ENCODE peak calls at places on chromosomes 16 and 17, in seven cellular contexts. One of them, this sample, is unnamed.

GRCh38 chr17:5545051-5545987 is 39.0 kb downstream of the NLRP1 start:
- DNase-seq in stimulated activated CD8-positive, alpha-beta memory T cell treated with anti-CD3 and anti-CD28 coated beads, Interleukin-15, amount 100 ng/mL, for 24 hours: no peak
- DNase-seq in left ventricle myocardium superior: no peak
- DNase-seq in germinal center: no peak
- DNase-seq in epithelial cell of esophagus: no peak
- DNase-seq in SK-MEL-5: no peak
- DNase-seq in T-helper 9 cell: no peak
- DNase-seq in this sample: no peak

GRCh38 chr17:60534010-60534555 is 8.0 kb upstream of the APPBP2 start:
- DNase-seq in epithelial cell of esophagus: no peak
- DNase-seq in left ventricle myocardium superior: no peak
- DNase-seq in germinal center: no peak
- DNase-seq in stimulated activated CD8-positive, alpha-beta memory T cell treated with anti-CD3 and anti-CD28 coated beads, Interleukin-15, amount 100 ng/mL, for 24 hours: no peak
- DNase-seq in SK-MEL-5: no peak
- DNase-seq in T-helper 9 cell: no peak
- DNase-seq in this sample: no peak

GRCh38 chr17:68981288-68981687 is 26.1 kb upstream of the ABCA8 start:
- DNase-seq in T-helper 9 cell: no peak
- DNase-seq in germinal center: no peak
- DNase-seq in left ventricle myocardium superior: no peak
- DNase-seq in stimulated activated CD8-positive, alpha-beta memory T cell treated with anti-CD3 and anti-CD28 coated beads, Interleukin-15, amount 100 ng/mL, for 24 hours: no peak
- DNase-seq in SK-MEL-5: peak
- DNase-seq in epithelial cell of esophagus: no peak
- DNase-seq in this sample: no peak

GRCh38 chr17:50779747-50780363 is 12.5 kb upstream of the ANKRD40CL start:
- DNase-seq in left ventricle myocardium superior: no peak
- DNase-seq in stimulated activated CD8-positive, alpha-beta memory T cell treated with anti-CD3 and anti-CD28 coated beads, Interleukin-15, amount 100 ng/mL, for 24 hours: no peak
- DNase-seq in epithelial cell of esophagus: no peak
- DNase-seq in T-helper 9 cell: peak
- DNase-seq in SK-MEL-5: no peak
- DNase-seq in germinal center: no peak
- DNase-seq in this sample: no peak

GRCh38 chr17:1612400-1612799 is 16.2 kb downstream of the SLC43A2 start:
- DNase-seq in left ventricle myocardium superior: no peak
- DNase-seq in SK-MEL-5: no peak
- DNase-seq in epithelial cell of esophagus: no peak
- DNase-seq in stimulated activated CD8-positive, alpha-beta memory T cell treated with anti-CD3 and anti-CD28 coated beads, Interleukin-15, amount 100 ng/mL, for 24 hours: no peak
- DNase-seq in germinal center: no peak
- DNase-seq in T-helper 9 cell: no peak
- DNase-seq in this sample: no peak

GRCh38 chr16:8262299-8262698 is 328.0 kb downstream of the TMEM114 start:
- DNase-seq in stimulated activated CD8-positive, alpha-beta memory T cell treated with anti-CD3 and anti-CD28 coated beads, Interleukin-15, amount 100 ng/mL, for 24 hours: no peak
- DNase-seq in germinal center: no peak
- DNase-seq in SK-MEL-5: no peak
- DNase-seq in T-helper 9 cell: no peak
- DNase-seq in left ventricle myocardium superior: no peak
- DNase-seq in epithelial cell of esophagus: no peak
- DNase-seq in this sample: no peak

GRCh38 chr17:81090361-81091133 is 55.6 kb downstream of the BAIAP2 start:
- DNase-seq in SK-MEL-5: peak
- DNase-seq in left ventricle myocardium superior: peak
- DNase-seq in stimulated activated CD8-positive, alpha-beta memory T cell treated with anti-CD3 and anti-CD28 coated beads, Interleukin-15, amount 100 ng/mL, for 24 hours: no peak
- DNase-seq in epithelial cell of esophagus: peak
- DNase-seq in germinal center: peak
- DNase-seq in T-helper 9 cell: peak
- DNase-seq in this sample: peak

GRCh38 chr17:15999974-16000827 is 577 bp downstream of the TTC19 start:
- DNase-seq in stimulated activated CD8-positive, alpha-beta memory T cell treated with anti-CD3 and anti-CD28 coated beads, Interleukin-15, amount 100 ng/mL, for 24 hours: no peak
- DNase-seq in left ventricle myocardium superior: no peak
- DNase-seq in SK-MEL-5: peak
- DNase-seq in T-helper 9 cell: no peak
- DNase-seq in epithelial cell of esophagus: peak
- DNase-seq in germinal center: no peak
- DNase-seq in this sample: peak

GRCh38 chr16:22670044-22670536 is 143.9 kb upstream of the HS3ST2 start:
- DNase-seq in germinal center: no peak
- DNase-seq in SK-MEL-5: no peak
- DNase-seq in T-helper 9 cell: no peak
- DNase-seq in epithelial cell of esophagus: no peak
- DNase-seq in left ventricle myocardium superior: no peak
- DNase-seq in stimulated activated CD8-positive, alpha-beta memory T cell treated with anti-CD3 and anti-CD28 coated beads, Interleukin-15, amount 100 ng/mL, for 24 hours: no peak
- DNase-seq in this sample: no peak

GRCh38 chr17:78541488-78542237 is 35.5 kb downstream of the DNAH17 start:
- DNase-seq in stimulated activated CD8-positive, alpha-beta memory T cell treated with anti-CD3 and anti-CD28 coated beads, Interleukin-15, amount 100 ng/mL, for 24 hours: no peak
- DNase-seq in germinal center: no peak
- DNase-seq in epithelial cell of esophagus: peak
- DNase-seq in T-helper 9 cell: no peak
- DNase-seq in SK-MEL-5: no peak
- DNase-seq in left ventricle myocardium superior: no peak
- DNase-seq in this sample: no peak

GRCh38 chr17:82913304-82914043 is 73.7 kb upstream of the ZNF750 start:
- DNase-seq in germinal center: no peak
- DNase-seq in left ventricle myocardium superior: no peak
- DNase-seq in epithelial cell of esophagus: peak
- DNase-seq in T-helper 9 cell: no peak
- DNase-seq in SK-MEL-5: no peak
- DNase-seq in stimulated activated CD8-positive, alpha-beta memory T cell treated with anti-CD3 and anti-CD28 coated beads, Interleukin-15, amount 100 ng/mL, for 24 hours: no peak
- DNase-seq in this sample: no peak

GRCh38 chr17:7477392-7478275 is 1.8 kb downstream of the ZBTB4 start:
- DNase-seq in SK-MEL-5: no peak
- DNase-seq in stimulated activated CD8-positive, alpha-beta memory T cell treated with anti-CD3 and anti-CD28 coated beads, Interleukin-15, amount 100 ng/mL, for 24 hours: no peak
- DNase-seq in T-helper 9 cell: no peak
- DNase-seq in left ventricle myocardium superior: peak
- DNase-seq in epithelial cell of esophagus: peak
- DNase-seq in germinal center: no peak
- DNase-seq in this sample: no peak

GRCh38 chr17:50052241-50052788 is 3.6 kb upstream of the ITGA3 start:
- DNase-seq in left ventricle myocardium superior: no peak
- DNase-seq in T-helper 9 cell: no peak
- DNase-seq in germinal center: no peak
- DNase-seq in stimulated activated CD8-positive, alpha-beta memory T cell treated with anti-CD3 and anti-CD28 coated beads, Interleukin-15, amount 100 ng/mL, for 24 hours: no peak
- DNase-seq in SK-MEL-5: no peak
- DNase-seq in epithelial cell of esophagus: no peak
- DNase-seq in this sample: no peak

GRCh38 chr16:11212819-11213196 is 43.2 kb downstream of the SOCS1 start:
- DNase-seq in stimulated activated CD8-positive, alpha-beta memory T cell treated with anti-CD3 and anti-CD28 coated beads, Interleukin-15, amount 100 ng/mL, for 24 hours: no peak
- DNase-seq in SK-MEL-5: no peak
- DNase-seq in germinal center: peak
- DNase-seq in left ventricle myocardium superior: peak
- DNase-seq in epithelial cell of esophagus: peak
- DNase-seq in T-helper 9 cell: no peak
- DNase-seq in this sample: no peak

GRCh38 chr17:5785867-5786509 is 201.7 kb upstream of the NLRP1 start:
- DNase-seq in stimulated activated CD8-positive, alpha-beta memory T cell treated with anti-CD3 and anti-CD28 coated beads, Interleukin-15, amount 100 ng/mL, for 24 hours: no peak
- DNase-seq in T-helper 9 cell: no peak
- DNase-seq in germinal center: no peak
- DNase-seq in left ventricle myocardium superior: no peak
- DNase-seq in epithelial cell of esophagus: peak
- DNase-seq in SK-MEL-5: no peak
- DNase-seq in this sample: no peak

GRCh38 chr16:67207857-67208524 is 9.1 kb downstream of the ELMO3 start:
- DNase-seq in SK-MEL-5: no peak
- DNase-seq in left ventricle myocardium superior: no peak
- DNase-seq in germinal center: no peak
- DNase-seq in epithelial cell of esophagus: peak
- DNase-seq in T-helper 9 cell: no peak
- DNase-seq in stimulated activated CD8-positive, alpha-beta memory T cell treated with anti-CD3 and anti-CD28 coated beads, Interleukin-15, amount 100 ng/mL, for 24 hours: no peak
- DNase-seq in this sample: no peak

GRCh38 chr17:19760781-19761180 is 12.7 kb upstream of the ALDH3A1 start:
- DNase-seq in left ventricle myocardium superior: no peak
- DNase-seq in T-helper 9 cell: no peak
- DNase-seq in germinal center: no peak
- DNase-seq in SK-MEL-5: no peak
- DNase-seq in epithelial cell of esophagus: no peak
- DNase-seq in stimulated activated CD8-positive, alpha-beta memory T cell treated with anti-CD3 and anti-CD28 coated beads, Interleukin-15, amount 100 ng/mL, for 24 hours: no peak
- DNase-seq in this sample: no peak

GRCh38 chr17:47850373-47850691 is 631 bp downstream of the SP6 start:
- DNase-seq in stimulated activated CD8-positive, alpha-beta memory T cell treated with anti-CD3 and anti-CD28 coated beads, Interleukin-15, amount 100 ng/mL, for 24 hours: no peak
- DNase-seq in germinal center: no peak
- DNase-seq in left ventricle myocardium superior: no peak
- DNase-seq in T-helper 9 cell: no peak
- DNase-seq in SK-MEL-5: no peak
- DNase-seq in epithelial cell of esophagus: no peak
- DNase-seq in this sample: no peak

GRCh38 chr17:596287-596686 is 118.4 kb downstream of the VPS53 start:
- DNase-seq in T-helper 9 cell: no peak
- DNase-seq in epithelial cell of esophagus: peak
- DNase-seq in left ventricle myocardium superior: peak
- DNase-seq in stimulated activated CD8-positive, alpha-beta memory T cell treated with anti-CD3 and anti-CD28 coated beads, Interleukin-15, amount 100 ng/mL, for 24 hours: no peak
- DNase-seq in germinal center: no peak
- DNase-seq in SK-MEL-5: no peak
- DNase-seq in this sample: no peak

GRCh38 chr17:80724723-80725388 is 180.2 kb downstream of the RPTOR start:
- DNase-seq in T-helper 9 cell: no peak
- DNase-seq in left ventricle myocardium superior: no peak
- DNase-seq in epithelial cell of esophagus: peak
- DNase-seq in germinal center: no peak
- DNase-seq in SK-MEL-5: no peak
- DNase-seq in stimulated activated CD8-positive, alpha-beta memory T cell treated with anti-CD3 and anti-CD28 coated beads, Interleukin-15, amount 100 ng/mL, for 24 hours: no peak
- DNase-seq in this sample: no peak

GRCh38 chr17:72343911-72344310 is 223.1 kb downstream of the SOX9 start:
- DNase-seq in epithelial cell of esophagus: no peak
- DNase-seq in SK-MEL-5: no peak
- DNase-seq in T-helper 9 cell: no peak
- DNase-seq in germinal center: no peak
- DNase-seq in left ventricle myocardium superior: no peak
- DNase-seq in stimulated activated CD8-positive, alpha-beta memory T cell treated with anti-CD3 and anti-CD28 coated beads, Interleukin-15, amount 100 ng/mL, for 24 hours: no peak
- DNase-seq in this sample: no peak

GRCh38 chr16:55543470-55543869 is 23.0 kb upstream of the CAPNS2 start:
- DNase-seq in left ventricle myocardium superior: no peak
- DNase-seq in stimulated activated CD8-positive, alpha-beta memory T cell treated with anti-CD3 and anti-CD28 coated beads, Interleukin-15, amount 100 ng/mL, for 24 hours: no peak
- DNase-seq in germinal center: no peak
- DNase-seq in T-helper 9 cell: no peak
- DNase-seq in epithelial cell of esophagus: peak
- DNase-seq in SK-MEL-5: peak
- DNase-seq in this sample: no peak

GRCh38 chr17:17681744-17682292 is 560 bp downstream of the RAI1 start:
- DNase-seq in left ventricle myocardium superior: peak
- DNase-seq in SK-MEL-5: no peak
- DNase-seq in epithelial cell of esophagus: no peak
- DNase-seq in stimulated activated CD8-positive, alpha-beta memory T cell treated with anti-CD3 and anti-CD28 coated beads, Interleukin-15, amount 100 ng/mL, for 24 hours: no peak
- DNase-seq in T-helper 9 cell: peak
- DNase-seq in germinal center: peak
- DNase-seq in this sample: peak

GRCh38 chr16:85826686-85827247 is 27.3 kb downstream of the COX4I1 start:
- DNase-seq in stimulated activated CD8-positive, alpha-beta memory T cell treated with anti-CD3 and anti-CD28 coated beads, Interleukin-15, amount 100 ng/mL, for 24 hours: no peak
- DNase-seq in left ventricle myocardium superior: no peak
- DNase-seq in SK-MEL-5: no peak
- DNase-seq in epithelial cell of esophagus: no peak
- DNase-seq in T-helper 9 cell: no peak
- DNase-seq in germinal center: no peak
- DNase-seq in this sample: no peak

GRCh38 chr17:42246515-42246914 is 29.7 kb downstream of the STAT5B start:
- DNase-seq in epithelial cell of esophagus: no peak
- DNase-seq in SK-MEL-5: no peak
- DNase-seq in T-helper 9 cell: no peak
- DNase-seq in germinal center: no peak
- DNase-seq in left ventricle myocardium superior: no peak
- DNase-seq in stimulated activated CD8-positive, alpha-beta memory T cell treated with anti-CD3 and anti-CD28 coated beads, Interleukin-15, amount 100 ng/mL, for 24 hours: no peak
- DNase-seq in this sample: no peak

GRCh38 chr16:57194512-57194911 is 8.4 kb downstream of the RSPRY1 start:
- DNase-seq in stimulated activated CD8-positive, alpha-beta memory T cell treated with anti-CD3 and anti-CD28 coated beads, Interleukin-15, amount 100 ng/mL, for 24 hours: no peak
- DNase-seq in T-helper 9 cell: no peak
- DNase-seq in epithelial cell of esophagus: peak
- DNase-seq in SK-MEL-5: no peak
- DNase-seq in germinal center: no peak
- DNase-seq in left ventricle myocardium superior: no peak
- DNase-seq in this sample: no peak

GRCh38 chr17:74345433-74346241 is 16.0 kb downstream of the BTBD17 start:
- DNase-seq in epithelial cell of esophagus: peak
- DNase-seq in stimulated activated CD8-positive, alpha-beta memory T cell treated with anti-CD3 and anti-CD28 coated beads, Interleukin-15, amount 100 ng/mL, for 24 hours: no peak
- DNase-seq in germinal center: no peak
- DNase-seq in SK-MEL-5: no peak
- DNase-seq in T-helper 9 cell: no peak
- DNase-seq in left ventricle myocardium superior: no peak
- DNase-seq in this sample: no peak